ENCODE peak calls at places on chromosome 5, in four cellular contexts. D is T-helper 17 cell, A is AG10803, U is AG08396. H is an unnamed sample.

GRCh38 chr5:76782444-76782843 is 36.4 kb upstream of the F2RL1 start:
- DNase-seq in U (no peak), D (no peak), A (no peak), H (no peak)

GRCh38 chr5:90056911-90057705 is 352.4 kb downstream of the CETN3 start:
- DNase-seq in A (peak), D (no peak), U (no peak), H (no peak)

GRCh38 chr5:7047862-7048261 is 334.6 kb downstream of the TENT4A start:
- DNase-seq in A (no peak), U (no peak), D (no peak), H (no peak)

GRCh38 chr5:58980890-58981289 is 398.0 kb downstream of the RAB3C start:
- DNase-seq in U (no peak), A (no peak), D (no peak), H (no peak)

GRCh38 chr5:42756630-42757601 is at the start of gene CCDC152:
- DNase-seq in A (peak), D (peak), U (no peak), H (peak)

GRCh38 chr5:68343421-68343826 is 127.9 kb downstream of the PIK3R1 start:
- DNase-seq in A (peak), U (peak), D (no peak), H (no peak)

GRCh38 chr5:176614805-176615478 is 5.0 kb upstream of the GPRIN1 start:
- DNase-seq in D (no peak), A (peak), U (peak), H (no peak)

GRCh38 chr5:80825780-80826460 is 134.2 kb upstream of the RASGRF2 start:
- DNase-seq in D (no peak), A (no peak), U (no peak), H (no peak)

GRCh38 chr5:156402387-156402921 is 75.5 kb downstream of the SGCD start:
- DNase-seq in U (no peak), D (peak), A (no peak), H (no peak)

GRCh38 chr5:121681200-121681855 is 170.4 kb upstream of the FTMT start:
- DNase-seq in A (no peak), U (no peak), D (no peak), H (no peak)

GRCh38 chr5:131530706-131531331 is 104.2 kb downstream of the RAPGEF6 start:
- DNase-seq in U (no peak), D (no peak), A (no peak), H (no peak)